ENCODE peak calls at places on chromosome 22, in seven cellular contexts. K, Q, W, L, C, D and E are unnamed samples.

GRCh38 chr22:31344369-31345330 is 1.5 kb downstream of the PATZ1 start:
- DNase-seq in K (peak; percentile 76), Q (no peak), W (peak; percentile 72), L (no peak), C (peak; percentile 88), D (peak; percentile 82), E (no peak)

GRCh38 chr22:50694766-50695420 is 22.3 kb downstream of the SHANK3 start:
- DNase-seq in K (no peak), Q (no peak), W (peak; percentile 21), L (no peak), C (peak; percentile 45), D (peak; percentile 56), E (no peak)

GRCh38 chr22:50304528-50305392 is 2.7 kb downstream of the PLXNB2 start:
- DNase-seq in K (peak; percentile 54), Q (peak; percentile 70), W (peak; percentile 74), L (no peak), C (no peak), D (peak; percentile 80), E (no peak)

GRCh38 chr22:40911772-40912171 is 39.4 kb upstream of the RBX1 start:
- DNase-seq in K (no peak), Q (no peak), W (no peak), L (peak; percentile 16), C (no peak), D (no peak), E (no peak)

GRCh38 chr22:40922484-40923303 is 28.5 kb upstream of the RBX1 start:
- DNase-seq in K (peak; percentile 79), Q (peak; percentile 17), W (no peak), L (peak; percentile 69), C (no peak), D (no peak), E (peak; percentile 47)

GRCh38 chr22:49979587-49980264 is 19.2 kb downstream of the PIM3 start:
- DNase-seq in K (peak; percentile 51), Q (no peak), W (peak; percentile 49), L (peak; percentile 31), C (no peak), D (no peak), E (no peak)

GRCh38 chr22:41038732-41039131 is 53.7 kb upstream of the EP300 start:
- DNase-seq in K (no peak), Q (no peak), W (no peak), L (no peak), C (no peak), D (no peak), E (no peak)

GRCh38 chr22:48588881-48589450 is 1238.7 kb downstream of the BRD1 start:
- DNase-seq in K (no peak), Q (no peak), W (no peak), L (no peak), C (no peak), D (no peak), E (no peak)

GRCh38 chr22:37561209-37562048 is 1.1 kb downstream of the CDC42EP1 start:
- DNase-seq in K (peak; percentile 82), Q (no peak), W (peak; percentile 97), L (peak; percentile 83), C (peak; percentile 89), D (peak; percentile 97), E (no peak)

GRCh38 chr22:40853961-40854360 is 2.5 kb downstream of the ST13 start:
- DNase-seq in K (no peak), Q (no peak), W (no peak), L (no peak), C (no peak), D (no peak), E (no peak)

GRCh38 chr22:47279337-47279736 is 516.9 kb downstream of the TBC1D22A start:
- DNase-seq in K (no peak), Q (no peak), W (no peak), L (no peak), C (no peak), D (no peak), E (no peak)

GRCh38 chr22:27927608-27928007 is 8.6 kb upstream of the PITPNB start:
- DNase-seq in K (no peak), Q (no peak), W (no peak), L (no peak), C (no peak), D (no peak), E (no peak)

GRCh38 chr22:33573479-33573878 is 346.8 kb downstream of the LARGE1 start:
- DNase-seq in K (no peak), Q (no peak), W (no peak), L (no peak), C (no peak), D (no peak), E (no peak)

GRCh38 chr22:46162285-46162684 is 12.0 kb downstream of the PPARA start:
- DNase-seq in K (no peak), Q (no peak), W (no peak), L (no peak), C (no peak), D (no peak), E (no peak)

GRCh38 chr22:50252081-50253045 is 1.3 kb upstream of the HDAC10 start:
- DNase-seq in K (peak; percentile 82), Q (no peak), W (peak; percentile 87), L (no peak), C (peak; percentile 94), D (peak; percentile 89), E (no peak)

DNA sequence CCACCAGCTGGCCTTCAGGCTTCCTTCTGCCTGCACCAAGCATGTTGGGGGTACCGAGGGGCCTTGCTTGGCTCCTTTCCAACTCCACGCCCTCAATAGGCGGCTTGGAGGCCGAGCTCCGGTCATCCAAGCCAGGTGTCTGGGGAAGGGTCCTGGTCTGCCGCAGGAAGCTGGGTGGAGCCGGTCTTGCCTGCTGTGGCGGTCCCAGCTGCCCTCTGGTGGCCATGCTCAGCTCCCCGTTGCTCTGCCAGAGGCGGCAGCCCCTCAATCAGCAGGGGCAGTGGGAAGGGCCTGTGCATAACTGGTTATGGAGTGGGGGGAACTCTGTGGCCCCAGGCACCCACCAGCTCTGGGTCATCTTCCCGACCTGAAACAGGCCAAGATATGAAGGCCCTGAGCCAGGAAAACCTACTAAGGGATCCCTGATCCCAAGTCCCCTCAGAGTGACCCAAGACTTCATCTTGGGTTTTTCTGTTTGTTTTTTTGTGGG is 3.2 kb downstream of the ARVCF start:
- DNase-seq in K (peak; percentile 59), Q (no peak), W (peak; percentile 55), L (peak; percentile 24), C (peak; percentile 86), D (peak; percentile 85), E (no peak)
- TF ChIP-seq CTCF in K (peak; percentile 33), Q (peak; percentile 95), W (peak; percentile 13), L (peak; percentile 85), C (peak; percentile 76), D (peak; percentile 74), E (peak; percentile 57)

GRCh38 chr22:39501644-39502108 is 414 bp upstream of the MIEF1 start:
- DNase-seq in K (no peak), Q (no peak), W (no peak), L (no peak), C (no peak), D (no peak), E (no peak)

GRCh38 chr22:39502789-39503464 is 837 bp downstream of the MIEF1 start:
- DNase-seq in K (no peak), Q (no peak), W (no peak), L (no peak), C (no peak), D (no peak), E (no peak)

GRCh38 chr22:39504071-39504470 is 2.0 kb downstream of the MIEF1 start:
- DNase-seq in K (no peak), Q (no peak), W (no peak), L (no peak), C (no peak), D (no peak), E (no peak)

GRCh38 chr22:39503590-39503989 is 1.5 kb downstream of the MIEF1 start:
- DNase-seq in K (no peak), Q (no peak), W (no peak), L (no peak), C (no peak), D (no peak), E (no peak)

GRCh38 chr22:39502109-39502788 is at the start of gene MIEF1:
- DNase-seq in K (peak; percentile 92), Q (peak; percentile 90), W (peak; percentile 98), L (peak; percentile 89), C (peak; percentile 99), D (peak; percentile 99), E (peak; percentile 87)
- TF ChIP-seq CTCF in K (no peak), Q (no peak), W (no peak), L (peak; percentile 27), C (no peak), D (no peak), E (no peak)

DNA sequence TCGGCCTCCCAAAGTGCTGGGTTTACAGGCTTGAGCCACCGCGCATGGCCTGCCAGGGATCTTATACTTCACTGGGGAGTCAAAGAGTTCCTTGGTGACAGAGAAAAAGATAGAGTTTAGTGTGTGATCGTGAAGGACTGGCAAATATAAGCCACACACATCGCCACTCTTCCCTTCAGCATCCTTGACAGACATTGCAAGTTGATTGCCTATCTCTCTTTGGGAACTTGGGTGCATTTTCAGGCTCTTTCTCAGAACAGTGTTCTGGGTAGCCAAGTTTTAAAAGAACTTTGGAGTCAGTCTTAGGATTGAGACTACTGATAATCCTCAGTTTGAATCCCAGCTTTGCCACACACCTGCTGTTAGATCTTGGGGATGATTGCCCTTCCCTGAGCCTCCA is 19.8 kb downstream of the MIAT start:
- DNase-seq in K (no peak), Q (no peak), W (no peak), L (no peak), C (no peak), D (no peak), E (no peak)
- TF ChIP-seq CTCF in K (no peak), Q (no peak), W (no peak), L (no peak), C (no peak), D (no peak), E (no peak)

GRCh38 chr22:36334838-36335603 is 52.7 kb downstream of the MYH9 start:
- DNase-seq in K (no peak), Q (no peak), W (no peak), L (peak; percentile 81), C (peak; percentile 81), D (peak; percentile 89), E (no peak)

GRCh38 chr22:36335621-36336020 is 52.1 kb downstream of the MYH9 start:
- DNase-seq in K (no peak), Q (no peak), W (no peak), L (no peak), C (no peak), D (no peak), E (no peak)

GRCh38 chr22:36332623-36333331 is 55.0 kb downstream of the MYH9 start:
- DNase-seq in K (peak; percentile 41), Q (no peak), W (no peak), L (peak; percentile 91), C (peak; percentile 77), D (no peak), E (peak; percentile 59)

GRCh38 chr22:36333632-36334031 is 54.1 kb downstream of the MYH9 start:
- DNase-seq in K (no peak), Q (no peak), W (no peak), L (no peak), C (no peak), D (no peak), E (no peak)

DNA sequence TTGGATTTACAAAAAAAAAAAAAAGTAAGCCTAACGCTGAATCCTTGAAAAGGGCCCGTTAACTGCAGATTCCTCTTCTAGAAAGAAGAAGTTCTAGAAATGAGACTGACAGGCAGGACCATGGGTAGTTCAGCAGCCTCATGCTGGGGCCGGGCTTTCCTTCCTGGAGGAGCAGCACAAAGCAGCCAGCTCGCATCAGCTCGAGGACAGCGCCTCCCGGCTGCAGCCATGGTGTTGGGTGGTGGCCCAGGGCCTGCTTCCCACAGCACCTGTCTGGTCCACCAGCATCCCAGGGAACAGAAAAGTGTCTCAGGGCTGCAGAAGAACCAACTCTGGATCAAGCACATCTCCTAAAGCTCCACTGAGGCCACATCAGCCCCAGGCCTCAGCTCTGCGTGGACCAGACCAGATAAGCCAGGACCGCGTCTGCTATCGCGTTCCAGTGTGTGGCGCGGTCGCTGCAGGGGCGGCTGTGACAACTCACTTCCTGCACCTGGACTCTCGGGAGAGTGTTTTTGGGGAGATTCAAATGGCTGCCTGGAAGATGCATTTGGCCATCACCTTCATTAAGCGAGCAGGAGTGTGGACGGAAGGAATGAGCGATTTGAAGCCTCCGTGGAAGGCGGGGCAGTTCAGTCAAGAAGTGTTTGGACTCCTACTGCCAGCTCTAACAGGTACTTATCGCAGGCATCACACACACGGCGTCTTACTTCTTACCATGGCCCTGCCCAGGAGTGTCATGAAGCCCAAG is 53.5 kb downstream of the MYH9 start:
- DNase-seq in K (no peak), Q (no peak), W (peak; percentile 60), L (no peak), C (peak; percentile 88), D (peak; percentile 85), E (no peak)
- TF ChIP-seq CTCF in K (no peak), Q (peak; percentile 34), W (no peak), L (peak; percentile 67), C (no peak), D (no peak), E (no peak)